ENCODE peak calls at places on chromosome 15, in seven cellular contexts. O is PC-3; A is PC-9; Z is mesendoderm; Q is CD8-positive, alpha-beta memory T cell; V is aorta; W is heart left ventricle. H is an unnamed sample.

GRCh38 chr15:46857103-46857502 is 860.2 kb upstream of the SEMA6D start:
- DNase-seq in Z (no peak), W (no peak), V (no peak), A (no peak), Q (no peak), O (no peak), H (no peak)

GRCh38 chr15:30043211-30043655 is 39.5 kb upstream of the GOLGA8J start:
- DNase-seq in Q (no peak), Z (no peak), O (peak; percentile 62), W (no peak), A (no peak), V (no peak), H (no peak)

GRCh38 chr15:70033529-70034140 is 64.1 kb downstream of the TLE3 start:
- DNase-seq in O (no peak), V (no peak), Q (no peak), W (no peak), A (no peak), Z (no peak), H (no peak)

GRCh38 chr15:95267476-95267875 is 1036.1 kb downstream of the MCTP2 start:
- DNase-seq in V (no peak), Z (no peak), W (no peak), A (no peak), O (no peak), Q (no peak), H (no peak)

GRCh38 chr15:58916962-58917361 is 16.5 kb downstream of the SLTM start:
- DNase-seq in O (no peak), W (no peak), Q (no peak), V (no peak), Z (no peak), A (no peak), H (no peak)

GRCh38 chr15:38252481-38253311 is at the start of gene SPRED1:
- DNase-seq in V (peak; percentile 92), Q (peak; percentile 17), O (peak; percentile 53), W (peak; percentile 90), Z (peak; percentile 64), A (peak; percentile 60), H (peak; percentile 78)

GRCh38 chr15:70158309-70158995 is 60.7 kb upstream of the TLE3 start:
- DNase-seq in A (no peak), W (no peak), Z (no peak), O (no peak), Q (no peak), V (no peak), H (no peak)

GRCh38 chr15:34951993-34952392 is 17.5 kb downstream of the AQR start:
- DNase-seq in A (no peak), V (no peak), O (no peak), W (no peak), Q (no peak), Z (no peak), H (no peak)

GRCh38 chr15:36050899-36051298 is 504.9 kb upstream of the DPH6 start:
- DNase-seq in Q (no peak), W (no peak), A (no peak), Z (peak; percentile 48), V (no peak), O (no peak), H (no peak)

GRCh38 chr15:71218272-71218805 is 103.1 kb downstream of the THSD4 start:
- DNase-seq in O (no peak), Q (no peak), A (no peak), Z (no peak), V (no peak), W (no peak), H (no peak)

GRCh38 chr15:84669726-84670125 is 11.7 kb upstream of the NMB start:
- DNase-seq in O (no peak), Q (no peak), Z (no peak), W (no peak), A (no peak), V (no peak), H (no peak)

GRCh38 chr15:92677998-92678397 is 22.4 kb upstream of the FAM174B start:
- DNase-seq in V (no peak), W (no peak), A (no peak), O (no peak), Z (no peak), Q (no peak), H (no peak)

GRCh38 chr15:90103669-90104329 is 1.5 kb upstream of the IDH2 start:
- DNase-seq in V (no peak), A (no peak), O (no peak), Q (no peak), Z (no peak), W (no peak), H (no peak)

GRCh38 chr15:41860049-41860828 is 21.6 kb downstream of the PLA2G4B start:
- DNase-seq in Z (peak; percentile 27), O (no peak), W (no peak), A (no peak), Q (no peak), V (no peak), H (no peak)

GRCh38 chr15:58512522-58512921 is 80.7 kb downstream of the LIPC start:
- DNase-seq in Q (no peak), W (no peak), O (no peak), Z (no peak), V (no peak), A (no peak), H (no peak)

GRCh38 chr15:46441294-46442062 is 806.6 kb downstream of the SQOR start:
- DNase-seq in W (no peak), Q (no peak), A (no peak), V (no peak), Z (no peak), O (peak; percentile 27), H (no peak)

GRCh38 chr15:42868683-42869082 is 51.9 kb downstream of the TTBK2 start:
- DNase-seq in V (no peak), A (no peak), O (no peak), Q (no peak), W (no peak), Z (no peak), H (no peak)

GRCh38 chr15:34124656-34125055 is 22.8 kb downstream of the PGBD4 start:
- DNase-seq in O (no peak), A (no peak), W (no peak), Z (no peak), Q (no peak), V (no peak), H (no peak)

GRCh38 chr15:58471341-58471740 is 39.5 kb downstream of the LIPC start:
- DNase-seq in V (no peak), O (no peak), Z (peak; percentile 93), W (no peak), Q (no peak), A (no peak), H (no peak)

GRCh38 chr15:100186366-100186765 is 155.4 kb downstream of the ADAMTS17 start:
- DNase-seq in A (no peak), O (no peak), V (no peak), W (no peak), Q (no peak), Z (no peak), H (no peak)

DNA sequence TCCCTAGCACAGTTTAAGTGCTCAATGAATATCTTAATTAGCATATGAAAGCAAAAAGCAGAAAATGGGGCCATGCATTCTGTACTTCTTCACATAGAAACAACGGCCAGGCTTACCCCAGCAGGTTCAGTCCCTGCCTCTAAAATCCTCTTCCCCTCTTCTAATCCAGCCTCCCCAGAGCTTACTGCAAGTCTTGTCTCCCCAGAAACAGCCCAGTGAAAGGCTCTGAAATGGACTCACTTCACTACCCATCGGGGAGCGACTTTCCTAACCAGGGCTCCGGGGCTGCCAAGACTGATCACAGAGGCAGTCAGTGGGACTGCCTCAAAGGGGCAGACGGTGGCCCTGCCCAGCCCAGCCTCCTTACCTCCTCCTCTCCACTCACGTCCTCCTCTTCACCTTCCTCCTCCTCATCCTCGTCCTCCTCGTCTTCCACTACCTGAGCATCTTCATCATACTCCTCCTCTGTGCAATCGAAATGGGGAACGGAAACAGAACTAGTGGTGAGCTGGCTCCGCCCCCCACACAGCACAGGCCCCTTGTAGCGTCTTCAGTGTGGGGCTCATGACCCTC is 38.0 kb downstream of the ANP32A start:
- DNase-seq in O (no peak), Z (no peak), Q (no peak), A (no peak), W (no peak), V (no peak), H (no peak)
- H3K36me3 ChIP-seq in O (peaks cover 58% of the 10 kb centered on the region), Z (peaks cover 10% of the 10 kb centered on the region), Q (peaks cover 38% of the 10 kb centered on the region), A (no peaks in the 10 kb centered on the region), W (peaks cover 10% of the 10 kb centered on the region), V (peaks cover 2% of the 10 kb centered on the region), H (peaks cover 85% of the 10 kb centered on the region)

DNA sequence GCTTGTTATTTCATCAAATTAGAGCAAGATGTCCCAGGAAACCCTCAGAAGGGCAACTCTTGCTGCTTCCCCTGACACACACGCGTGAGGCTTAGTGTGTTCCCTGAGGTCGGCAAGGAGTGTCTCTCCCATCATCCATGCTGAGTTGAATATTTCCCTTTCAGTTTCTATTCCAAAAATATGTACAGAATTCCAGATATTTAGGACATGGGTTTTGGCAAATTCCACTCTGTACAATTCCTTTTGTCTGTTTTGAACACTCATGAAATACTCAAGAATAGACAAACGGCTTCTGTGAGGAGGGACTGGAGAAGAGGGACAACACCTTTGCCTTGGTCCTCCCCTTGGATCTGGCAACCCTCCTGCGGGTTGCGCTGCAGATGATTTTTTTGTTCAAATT is 138.0 kb downstream of the DUT start:
- DNase-seq in W (no peak), A (no peak), Z (no peak), O (no peak), Q (no peak), V (no peak), H (no peak)
- H3K36me3 ChIP-seq in W (peaks cover 19% of the 10 kb centered on the region), A (no peaks in the 10 kb centered on the region), Z (no peaks in the 10 kb centered on the region), O (no peaks in the 10 kb centered on the region), Q (no peaks in the 10 kb centered on the region), V (peaks cover 17% of the 10 kb centered on the region), H (peaks cover 35% of the 10 kb centered on the region)

GRCh38 chr15:75212200-75212858 is 10.6 kb downstream of the C15orf39 start:
- DNase-seq in Z (no peak), A (no peak), V (no peak), O (no peak), W (no peak), Q (no peak), H (no peak)

GRCh38 chr15:75213768-75214221 is 12.1 kb downstream of the C15orf39 start:
- DNase-seq in Q (no peak), O (no peak), Z (no peak), W (no peak), V (no peak), A (no peak), H (no peak)

GRCh38 chr15:75210867-75211266 is 9.2 kb downstream of the C15orf39 start:
- DNase-seq in V (no peak), Q (no peak), A (no peak), O (no peak), Z (no peak), W (no peak), H (no peak)

GRCh38 chr15:75213212-75213767 is 11.6 kb downstream of the C15orf39 start:
- DNase-seq in V (no peak), A (no peak), Q (no peak), O (no peak), W (no peak), Z (no peak), H (no peak)

GRCh38 chr15:75211436-75212199 is 9.9 kb downstream of the C15orf39 start:
- DNase-seq in Z (no peak), A (no peak), Q (no peak), W (no peak), V (no peak), O (no peak), H (no peak)
- H3K36me3 ChIP-seq in Z (peaks cover 11% of the 10 kb centered on the region), A (peaks cover 31% of the 10 kb centered on the region), Q (peaks cover 35% of the 10 kb centered on the region), W (peaks cover 23% of the 10 kb centered on the region), V (peaks cover 4% of the 10 kb centered on the region), O (peaks cover 55% of the 10 kb centered on the region), H (no peaks in the 10 kb centered on the region)

DNA sequence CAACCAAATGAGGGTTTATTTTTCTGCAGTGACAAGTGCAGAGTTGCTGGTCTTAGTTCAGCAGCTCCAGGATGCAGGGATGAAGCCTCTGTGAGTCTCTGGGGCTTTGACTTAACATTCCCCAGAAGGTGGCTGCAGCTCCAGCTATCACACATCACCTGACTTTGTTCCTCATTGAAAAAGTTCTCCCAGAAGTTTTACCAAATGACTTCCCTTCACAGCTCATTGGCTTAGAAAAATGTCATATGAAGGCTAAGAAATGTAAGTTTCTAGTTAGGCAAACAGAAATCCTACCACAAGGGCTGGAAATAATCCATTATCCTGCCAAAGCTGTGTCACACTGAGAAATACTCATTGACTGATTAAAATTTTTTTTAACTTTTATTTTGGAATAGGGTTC is 184.9 kb downstream of the MINAR1 start:
- DNase-seq in W (no peak), O (no peak), Z (no peak), V (no peak), Q (no peak), A (no peak), H (no peak)
- H3K36me3 ChIP-seq in W (no peaks in the 10 kb centered on the region), O (no peaks in the 10 kb centered on the region), Z (no peaks in the 10 kb centered on the region), V (no peaks in the 10 kb centered on the region), Q (no peaks in the 10 kb centered on the region), A (no peaks in the 10 kb centered on the region), H (no peaks in the 10 kb centered on the region)

H was measured in left lung.